ENCODE peak calls at places on chromosomes 11 and 22, in ten cellular contexts. Q is K562, Z is cardiac muscle cell, V is neural progenitor cell, J is stomach, O is mesendoderm, H is adipocyte, C is IMR-90, P is Caco-2, Y is endothelial cell of umbilical vein. G is an unnamed sample. For H3K36me3 and H3K4me1, the result is how much of the 10 kb centered on the place peaks cover.

GRCh38 chr22:41596776-41597634 is 7.4 kb upstream of the PMM1 start:
- DNase-seq in Q (peak), Z (peak), V (peak), J (peak), O (peak), H (peak), C (peak), P (no peak), Y (peak), G (peak)

GRCh38 chr11:11620966-11621880 is 582 bp downstream of the GALNT18 start:
- DNase-seq in Q (peak), Z (peak), V (peak), J (peak), O (no peak), H (peak), C (peak), P (no peak), Y (peak), G (peak)

GRCh38 chr11:59810911-59811259 is 307 bp upstream of the MRPL16 start:
- DNase-seq in Q (no peak), Z (no peak), V (no peak), J (no peak), O (no peak), H (no peak), C (no peak), P (no peak), Y (no peak), G (no peak)

GRCh38 chr11:106624377-106624776 is 393.9 kb downstream of the GUCY1A2 start:
- DNase-seq in Q (no peak), Z (no peak), V (no peak), J (no peak), O (peak), H (no peak), C (peak), P (no peak), Y (no peak), G (no peak)

GRCh38 chr11:88352139-88352538 is 14.6 kb upstream of the CTSC start:
- DNase-seq in Q (no peak), Z (no peak), V (no peak), J (no peak), O (no peak), H (peak), C (peak), P (no peak), Y (peak), G (peak)

GRCh38 chr22:30206964-30207363 is 39.6 kb downstream of the LIF start:
- DNase-seq in Q (no peak), Z (peak), V (peak), J (peak), O (peak), H (peak), C (peak), P (peak), Y (peak), G (no peak)

GRCh38 chr11:2942872-2943710 is 13.9 kb upstream of the PHLDA2 start:
- DNase-seq in Q (no peak), Z (no peak), V (no peak), J (no peak), O (no peak), H (no peak), C (no peak), P (no peak), Y (no peak), G (no peak)

GRCh38 chr11:6681949-6682348 is 1.2 kb downstream of the MRPL17 start:
- DNase-seq in Q (peak), Z (peak), V (peak), J (no peak), O (peak), H (peak), C (peak), P (no peak), Y (no peak), G (peak)

GRCh38 chr11:59201376-59201775 is 11.4 kb downstream of the MPEG1 start:
- DNase-seq in Q (peak), Z (no peak), V (no peak), J (no peak), O (peak), H (no peak), C (no peak), P (peak), Y (no peak), G (no peak)

GRCh38 chr11:64007160-64007628 is 21.0 kb downstream of the OTUB1 start:
- DNase-seq in Q (peak), Z (peak), V (peak), J (no peak), O (peak), H (peak), C (no peak), P (no peak), Y (no peak), G (no peak)

GRCh38 chr11:110156503-110156902 is 63.3 kb downstream of the ZC3H12C start:
- DNase-seq in Q (no peak), Z (no peak), V (no peak), J (no peak), O (no peak), H (no peak), C (no peak), P (no peak), Y (no peak), G (no peak)

GRCh38 chr22:23485490-23485889 is 94.6 kb downstream of the IGLL1 start:
- DNase-seq in Q (no peak), Z (no peak), V (no peak), J (no peak), O (no peak), H (no peak), C (no peak), P (no peak), Y (no peak), G (no peak)

GRCh38 chr11:15651033-15651432 is 536.3 kb downstream of the INSC start:
- DNase-seq in Q (no peak), Z (no peak), V (no peak), J (no peak), O (no peak), H (no peak), C (no peak), P (no peak), Y (no peak), G (no peak)

GRCh38 chr11:77609234-77609633 is 19.5 kb downstream of the AQP11 start:
- DNase-seq in Q (no peak), Z (no peak), V (no peak), J (no peak), O (no peak), H (no peak), C (no peak), P (no peak), Y (peak), G (no peak)
- H3K36me3 ChIP-seq in Q (half or more), Z (under half), V (under half), J (under half), O (under half), H (under half), C (under half), P (under half), Y (under half), G (under half)

DNA sequence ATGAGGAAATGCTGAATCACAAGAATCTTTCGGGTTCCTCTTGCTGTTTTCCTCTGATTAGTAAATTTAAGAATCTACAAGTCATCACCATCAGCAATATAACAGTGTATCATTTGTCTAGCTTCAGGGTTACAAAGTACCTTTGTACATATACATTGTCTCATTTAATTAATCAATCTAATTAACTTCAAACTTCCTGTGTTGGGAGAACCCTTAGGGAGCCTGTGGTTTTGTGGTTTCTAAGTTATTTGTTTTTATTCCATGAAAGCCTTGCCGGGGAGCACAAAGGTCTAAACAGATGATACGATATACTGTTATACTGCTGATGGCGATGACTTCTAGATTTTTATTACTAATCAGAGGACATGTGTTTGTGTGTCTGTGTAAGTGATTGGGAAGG is 41.0 kb downstream of the TIMP3 start:
- DNase-seq in Q (no peak), Z (no peak), V (no peak), J (no peak), O (no peak), H (no peak), C (peak), P (no peak), Y (no peak), G (no peak)
- H3K4me1 ChIP-seq in Q (under half), Z (under half), V (under half), J (half or more), O (under half), H (under half), C (under half), P (under half), Y (under half), G (under half)

DNA sequence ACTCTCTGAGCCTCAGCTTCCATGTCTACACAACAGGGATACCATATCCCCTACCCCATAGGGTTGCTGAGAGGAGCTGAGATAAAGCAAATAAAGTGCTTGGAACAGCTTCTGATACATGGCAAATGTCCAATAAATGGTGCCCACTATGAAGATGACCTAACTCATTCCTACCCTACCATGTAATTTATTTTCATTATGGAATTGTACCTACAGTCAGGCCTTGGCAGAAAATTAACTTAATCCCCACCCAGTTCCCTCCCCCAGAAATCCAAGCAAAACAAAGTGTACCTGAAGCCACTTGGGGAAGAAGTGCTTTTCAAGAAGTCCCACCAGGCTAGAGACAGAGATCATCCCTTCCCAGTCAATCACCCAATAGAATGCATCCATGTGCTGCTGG is 10.8 kb downstream of the SRRD start:
- DNase-seq in Q (no peak), Z (no peak), V (no peak), J (no peak), O (no peak), H (no peak), C (no peak), P (no peak), Y (no peak), G (no peak)
- H3K36me3 ChIP-seq in Q (half or more), Z (half or more), V (under half), J (half or more), O (under half), H (half or more), C (half or more), P (under half), Y (half or more), G (half or more)

GRCh38 chr11:45926536-45927331 is 4.3 kb downstream of the LARGE2 start:
- DNase-seq in Q (no peak), Z (no peak), V (no peak), J (no peak), O (no peak), H (no peak), C (no peak), P (peak), Y (no peak), G (no peak)

GRCh38 chr11:45927684-45928413 is 5.4 kb downstream of the LARGE2 start:
- DNase-seq in Q (no peak), Z (no peak), V (no peak), J (no peak), O (no peak), H (no peak), C (no peak), P (peak), Y (no peak), G (no peak)

GRCh38 chr11:45926001-45926401 is 3.5 kb downstream of the LARGE2 start:
- DNase-seq in Q (no peak), Z (no peak), V (no peak), J (no peak), O (no peak), H (no peak), C (no peak), P (peak), Y (no peak), G (no peak)

GRCh38 chr11:45928535-45929215 is 6.2 kb downstream of the LARGE2 start:
- DNase-seq in Q (no peak), Z (no peak), V (no peak), J (no peak), O (no peak), H (no peak), C (no peak), P (peak), Y (no peak), G (no peak)

GRCh38 chr11:45927332-45927683 is 4.9 kb downstream of the LARGE2 start:
- DNase-seq in Q (no peak), Z (no peak), V (no peak), J (no peak), O (no peak), H (no peak), C (no peak), P (no peak), Y (no peak), G (no peak)
- H3K4me1 ChIP-seq in Q (under half), Z (under half), V (under half), J (under half), O (under half), H (under half), C (under half), P (under half), Y (under half), G (under half)

GRCh38 chr11:120457996-120458395 is 53.6 kb upstream of the GRIK4 start:
- DNase-seq in Q (no peak), Z (no peak), V (no peak), J (no peak), O (no peak), H (no peak), C (no peak), P (no peak), Y (no peak), G (no peak)

GRCh38 chr11:120467627-120468026 is 43.9 kb upstream of the GRIK4 start:
- DNase-seq in Q (no peak), Z (no peak), V (no peak), J (no peak), O (no peak), H (no peak), C (peak), P (no peak), Y (no peak), G (no peak)

GRCh38 chr11:120465921-120466534 is 45.5 kb upstream of the GRIK4 start:
- DNase-seq in Q (no peak), Z (no peak), V (no peak), J (no peak), O (no peak), H (no peak), C (no peak), P (no peak), Y (no peak), G (no peak)

GRCh38 chr11:120462825-120463224 is 48.7 kb upstream of the GRIK4 start:
- DNase-seq in Q (no peak), Z (no peak), V (no peak), J (no peak), O (no peak), H (peak), C (peak), P (no peak), Y (no peak), G (no peak)
- H3K36me3 ChIP-seq in Q (half or more), Z (half or more), V (under half), J (under half), O (under half), H (half or more), C (under half), P (under half), Y (under half), G (half or more)

GRCh38 chr22:17267661-17268330 is 48.6 kb upstream of the ADA2 start:
- DNase-seq in Q (no peak), Z (no peak), V (no peak), J (no peak), O (peak), H (no peak), C (no peak), P (no peak), Y (no peak), G (no peak)
- H3K4me1 ChIP-seq in Q (under half), Z (under half), V (half or more), J (under half), O (under half), H (under half), C (under half), P (under half), Y (under half), G (under half)

DNA sequence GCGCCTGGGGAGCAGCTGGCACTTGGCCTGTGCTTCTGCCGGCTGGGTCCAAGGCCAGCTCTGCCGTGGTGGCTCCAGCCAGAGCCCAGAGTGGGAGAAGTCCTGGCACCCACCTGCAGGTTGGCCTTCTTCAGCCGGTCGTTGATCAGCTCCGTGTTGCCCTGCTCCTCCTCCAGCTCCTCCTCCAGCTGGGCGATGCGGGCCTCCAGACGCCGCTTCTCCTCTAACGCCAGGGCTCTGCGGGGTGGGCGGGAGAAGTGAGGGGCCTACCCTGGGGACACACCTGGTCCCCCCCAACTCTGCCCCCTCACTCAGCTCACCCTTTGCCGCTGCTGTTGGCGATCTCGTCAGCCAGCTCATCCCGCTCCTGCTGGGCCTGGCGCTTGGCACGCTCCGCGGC is 32.6 kb downstream of the APOL1 start:
- DNase-seq in Q (no peak), Z (no peak), V (no peak), J (no peak), O (no peak), H (no peak), C (no peak), P (no peak), Y (no peak), G (no peak)
- H3K36me3 ChIP-seq in Q (half or more), Z (half or more), V (under half), J (half or more), O (under half), H (half or more), C (half or more), P (under half), Y (half or more), G (half or more)

DNA sequence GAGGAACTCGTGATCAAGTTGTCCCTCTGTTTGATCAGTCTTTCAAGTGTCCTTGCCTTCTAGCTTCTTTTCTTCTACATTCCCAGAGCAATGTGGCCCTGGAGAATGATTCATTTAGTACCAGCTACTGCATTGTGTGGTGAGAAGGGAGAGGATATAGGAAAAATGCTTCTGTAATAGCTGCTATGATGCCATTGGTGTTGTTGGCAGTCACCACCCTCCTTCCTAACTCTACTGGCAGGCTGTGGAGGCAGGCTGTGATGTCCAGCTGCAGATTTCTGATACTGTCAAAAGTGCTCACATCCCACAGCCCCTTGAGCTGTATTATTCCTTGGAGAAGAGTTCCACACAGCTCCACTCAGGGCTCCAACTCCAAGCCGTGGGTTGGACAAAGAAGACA is 52.8 kb downstream of the ENDOD1 start:
- DNase-seq in Q (no peak), Z (no peak), V (no peak), J (no peak), O (no peak), H (no peak), C (no peak), P (no peak), Y (no peak), G (no peak)
- H3K4me1 ChIP-seq in Q (half or more), Z (under half), V (under half), J (under half), O (under half), H (under half), C (under half), P (under half), Y (under half), G (under half)

GRCh38 chr11:120880791-120881190 is 143.1 kb upstream of the TBCEL start:
- DNase-seq in Q (no peak), Z (no peak), V (no peak), J (no peak), O (no peak), H (no peak), C (no peak), P (no peak), Y (no peak), G (no peak)
- H3K36me3 ChIP-seq in Q (under half), Z (under half), V (under half), J (under half), O (under half), H (under half), C (under half), P (under half), Y (under half), G (under half)

G was measured in HAP-1.